ENCODE peak calls at places on chromosomes 16 and 17, in five cellular contexts. Y is T-helper 17 cell; Q is activated CD4-positive, CD25-positive, alpha-beta regulatory T cell; R is fibroblast of pulmonary artery; U is GM12865. P is an unnamed sample.

GRCh38 chr17:1752425-1752941 is 9.4 kb upstream of the SERPINF1 start:
- DNase-seq in Y (no peak), Q (no peak), R (no peak), U (no peak), P (peak)

GRCh38 chr17:45388604-45389325 is 43.9 kb downstream of the ARHGAP27 start:
- DNase-seq in Y (no peak), Q (no peak), R (no peak), U (no peak), P (no peak)

GRCh38 chr16:1784977-1785845 is 2.5 kb downstream of the NUBP2 start:
- DNase-seq in Y (no peak), Q (no peak), R (no peak), U (no peak), P (no peak)

GRCh38 chr17:82177761-82178498 is 34.7 kb downstream of the CCDC57 start:
- DNase-seq in Y (no peak), Q (no peak), R (no peak), U (no peak), P (no peak)

GRCh38 chr16:57795431-57795878 is 6.8 kb downstream of the KIFC3 start:
- DNase-seq in Y (no peak), Q (no peak), R (peak), U (peak), P (peak)

GRCh38 chr17:77445030-77445907 is 304.5 kb downstream of the SEC14L1 start:
- DNase-seq in Y (peak), Q (peak), R (peak), U (peak), P (no peak)

GRCh38 chr16:71883193-71883848 is 661 bp downstream of the ZNF821 start:
- DNase-seq in Y (peak), Q (peak), R (no peak), U (peak), P (peak)

GRCh38 chr17:9011001-9011400 is 10.3 kb upstream of the NTN1 start:
- DNase-seq in Y (no peak), Q (no peak), R (no peak), U (no peak), P (no peak)

GRCh38 chr17:2364132-2365116 is 27.1 kb downstream of the SGSM2 start:
- DNase-seq in Y (no peak), Q (no peak), R (no peak), U (no peak), P (no peak)

GRCh38 chr16:49495151-49495566 is 121.6 kb downstream of the C16orf78 start:
- DNase-seq in Y (no peak), Q (no peak), R (no peak), U (no peak), P (peak)

GRCh38 chr16:12260647-12261262 is 284.2 kb downstream of the SNX29 start:
- DNase-seq in Y (no peak), Q (no peak), R (peak), U (no peak), P (no peak)

GRCh38 chr17:52106638-52107261 is 51.8 kb downstream of the CA10 start:
- DNase-seq in Y (no peak), Q (no peak), R (peak), U (peak), P (no peak)

GRCh38 chr17:36503456-36504155 is 17.1 kb downstream of the ZNHIT3 start:
- DNase-seq in Y (no peak), Q (no peak), R (no peak), U (no peak), P (no peak)

GRCh38 chr17:41863074-41863843 is 2.0 kb downstream of the KLHL11 start:
- DNase-seq in Y (no peak), Q (no peak), R (no peak), U (peak), P (no peak)

GRCh38 chr17:9676742-9677387 is 31.5 kb downstream of the USP43 start:
- DNase-seq in Y (no peak), Q (no peak), R (no peak), U (peak), P (no peak)

GRCh38 chr17:83185023-83186002 is 105.9 kb downstream of the METRNL start:
- DNase-seq in Y (no peak), Q (no peak), R (no peak), U (no peak), P (no peak)

GRCh38 chr16:58384437-58385055 is 7.7 kb upstream of the GINS3 start:
- DNase-seq in Y (no peak), Q (no peak), R (no peak), U (peak), P (no peak)

GRCh38 chr16:13742929-13743328 is 177.0 kb upstream of the ERCC4 start:
- DNase-seq in Y (no peak), Q (no peak), R (no peak), U (no peak), P (no peak)

GRCh38 chr16:53773150-53773846 is 69.3 kb downstream of the FTO start:
- DNase-seq in Y (no peak), Q (no peak), R (peak), U (peak), P (no peak)

GRCh38 chr17:58382108-58382884 is 30.3 kb upstream of the SUPT4H1 start:
- DNase-seq in Y (no peak), Q (no peak), R (no peak), U (peak), P (no peak)

GRCh38 chr16:13021996-13022395 is 120.6 kb downstream of the SHISA9 start:
- DNase-seq in Y (no peak), Q (no peak), R (no peak), U (no peak), P (no peak)

GRCh38 chr17:27559996-27560481 is 70.9 kb upstream of the LGALS9 start:
- DNase-seq in Y (no peak), Q (no peak), R (peak), U (no peak), P (peak)

GRCh38 chr16:86791287-86792074 is 213.1 kb downstream of the FOXL1 start:
- DNase-seq in Y (no peak), Q (no peak), R (no peak), U (no peak), P (no peak)

GRCh38 chr16:88504489-88505404 is 51.7 kb downstream of the ZFPM1 start:
- DNase-seq in Y (no peak), Q (no peak), R (no peak), U (no peak), P (no peak)

GRCh38 chr16:47779201-47780016 is 318.3 kb downstream of the PHKB start:
- DNase-seq in Y (no peak), Q (no peak), R (peak), U (peak), P (no peak)

P was measured in lower lobe of right lung.